ENCODE peak calls at places on chromosome 19, in six cellular contexts. One of them, this sample, is unnamed.
A peak's percentile ranks its signal among the peaks of the same experiment; 100 is the strongest.

GRCh38 chr19:16386619-16387240 is 62.1 kb downstream of the KLF2 start:
- DNase-seq in AG04449: peak; percentile 10
- DNase-seq in PC-9: peak; percentile 40
- DNase-seq in A549: peak; percentile 62
- DNase-seq in sigmoid colon: peak; percentile 71
- DNase-seq in CD4-positive, alpha-beta T cell: peak; percentile 47
- DNase-seq in this sample: peak; percentile 77

GRCh38 chr19:1008268-1009042 is 8.2 kb downstream of the GRIN3B start:
- DNase-seq in AG04449: no peak
- DNase-seq in sigmoid colon: no peak
- DNase-seq in PC-9: no peak
- DNase-seq in A549: no peak
- DNase-seq in CD4-positive, alpha-beta T cell: no peak
- DNase-seq in this sample: no peak

GRCh38 chr19:18113827-18114226 is 16.2 kb downstream of the MAST3 start:
- DNase-seq in PC-9: no peak
- DNase-seq in AG04449: no peak
- DNase-seq in sigmoid colon: no peak
- DNase-seq in CD4-positive, alpha-beta T cell: no peak
- DNase-seq in A549: no peak
- DNase-seq in this sample: no peak

GRCh38 chr19:41206456-41206855 is 12.6 kb upstream of the AXL start:
- DNase-seq in CD4-positive, alpha-beta T cell: no peak
- DNase-seq in sigmoid colon: no peak
- DNase-seq in A549: no peak
- DNase-seq in PC-9: no peak
- DNase-seq in AG04449: no peak
- DNase-seq in this sample: no peak

GRCh38 chr19:51094696-51095279 is 12.1 kb upstream of the KLK14 start:
- DNase-seq in AG04449: no peak
- DNase-seq in A549: peak; percentile 34
- DNase-seq in PC-9: peak; percentile 38
- DNase-seq in sigmoid colon: no peak
- DNase-seq in CD4-positive, alpha-beta T cell: no peak
- DNase-seq in this sample: peak; percentile 80

GRCh38 chr19:6047741-6048231 is 62.5 kb downstream of the RFX2 start:
- DNase-seq in A549: peak; percentile 58
- DNase-seq in AG04449: no peak
- DNase-seq in CD4-positive, alpha-beta T cell: no peak
- DNase-seq in PC-9: no peak
- DNase-seq in sigmoid colon: no peak
- DNase-seq in this sample: peak; percentile 58

GRCh38 chr19:6540918-6541689 is 10.3 kb downstream of the TNFSF9 start:
- DNase-seq in PC-9: no peak
- DNase-seq in sigmoid colon: no peak
- DNase-seq in A549: no peak
- DNase-seq in AG04449: no peak
- DNase-seq in CD4-positive, alpha-beta T cell: no peak
- DNase-seq in this sample: no peak

GRCh38 chr19:406121-406711 is 2.7 kb downstream of the C2CD4C start:
- DNase-seq in A549: no peak
- DNase-seq in PC-9: no peak
- DNase-seq in sigmoid colon: no peak
- DNase-seq in AG04449: no peak
- DNase-seq in CD4-positive, alpha-beta T cell: no peak
- DNase-seq in this sample: no peak

GRCh38 chr19:23772668-23773063 is 14.0 kb upstream of the ZNF681 start:
- DNase-seq in sigmoid colon: no peak
- DNase-seq in PC-9: no peak
- DNase-seq in A549: no peak
- DNase-seq in AG04449: no peak
- DNase-seq in CD4-positive, alpha-beta T cell: no peak
- DNase-seq in this sample: no peak

GRCh38 chr19:7771072-7771471 is 8.0 kb downstream of the CLEC4M start:
- DNase-seq in CD4-positive, alpha-beta T cell: no peak
- DNase-seq in PC-9: no peak
- DNase-seq in A549: no peak
- DNase-seq in sigmoid colon: no peak
- DNase-seq in AG04449: no peak
- DNase-seq in this sample: no peak

GRCh38 chr19:49583239-49583638 is 2.1 kb downstream of the PRRG2 start:
- DNase-seq in CD4-positive, alpha-beta T cell: no peak
- DNase-seq in sigmoid colon: no peak
- DNase-seq in AG04449: no peak
- DNase-seq in PC-9: no peak
- DNase-seq in A549: no peak
- DNase-seq in this sample: no peak

GRCh38 chr19:1428738-1429391 is 9.3 kb upstream of the RPS15 start:
- DNase-seq in CD4-positive, alpha-beta T cell: no peak
- DNase-seq in sigmoid colon: no peak
- DNase-seq in AG04449: no peak
- DNase-seq in A549: no peak
- DNase-seq in PC-9: no peak
- DNase-seq in this sample: no peak

GRCh38 chr19:45468159-45468651 is 409 bp downstream of the FOSB start:
- DNase-seq in AG04449: no peak
- DNase-seq in CD4-positive, alpha-beta T cell: peak; percentile 23
- DNase-seq in A549: no peak
- DNase-seq in PC-9: no peak
- DNase-seq in sigmoid colon: peak; percentile 81
- DNase-seq in this sample: no peak

GRCh38 chr19:55082023-55082851 is 6.6 kb downstream of the EPS8L1 start:
- DNase-seq in A549: peak; percentile 62
- DNase-seq in CD4-positive, alpha-beta T cell: no peak
- DNase-seq in PC-9: no peak
- DNase-seq in AG04449: no peak
- DNase-seq in sigmoid colon: no peak
- DNase-seq in this sample: no peak

GRCh38 chr19:7595466-7596133 is at the start of gene CAMSAP3:
- DNase-seq in PC-9: peak; percentile 71
- DNase-seq in AG04449: no peak
- DNase-seq in sigmoid colon: no peak
- DNase-seq in A549: no peak
- DNase-seq in CD4-positive, alpha-beta T cell: peak; percentile 18
- DNase-seq in this sample: peak; percentile 85

GRCh38 chr19:33304760-33305647 is 2.7 kb upstream of the CEBPA start:
- DNase-seq in CD4-positive, alpha-beta T cell: no peak
- DNase-seq in A549: peak; percentile 44
- DNase-seq in AG04449: no peak
- DNase-seq in sigmoid colon: peak; percentile 46
- DNase-seq in PC-9: no peak
- DNase-seq in this sample: peak; percentile 24

GRCh38 chr19:7287716-7288115 is 6.5 kb downstream of the INSR start:
- DNase-seq in A549: peak; percentile 17
- DNase-seq in sigmoid colon: no peak
- DNase-seq in PC-9: no peak
- DNase-seq in CD4-positive, alpha-beta T cell: no peak
- DNase-seq in AG04449: no peak
- DNase-seq in this sample: no peak

GRCh38 chr19:55116232-55117062 is 990 bp downstream of the PPP1R12C start:
- DNase-seq in AG04449: peak; percentile 7
- DNase-seq in PC-9: peak; percentile 29
- DNase-seq in CD4-positive, alpha-beta T cell: peak; percentile 32
- DNase-seq in A549: peak; percentile 67
- DNase-seq in sigmoid colon: peak; percentile 92
- DNase-seq in this sample: peak; percentile 79

GRCh38 chr19:9075064-9075964 is 11.5 kb upstream of the OR1M1 start:
- DNase-seq in CD4-positive, alpha-beta T cell: no peak
- DNase-seq in PC-9: peak; percentile 97
- DNase-seq in sigmoid colon: peak; percentile 90
- DNase-seq in AG04449: peak; percentile 65
- DNase-seq in A549: peak; percentile 97
- DNase-seq in this sample: no peak

GRCh38 chr19:9535934-9536333 is 2.5 kb downstream of the ZNF426 start:
- DNase-seq in A549: no peak
- DNase-seq in sigmoid colon: no peak
- DNase-seq in PC-9: no peak
- DNase-seq in CD4-positive, alpha-beta T cell: no peak
- DNase-seq in AG04449: no peak
- DNase-seq in this sample: no peak

GRCh38 chr19:49712397-49712859 is 21.5 kb downstream of the CPT1C start:
- DNase-seq in PC-9: peak; percentile 47
- DNase-seq in AG04449: no peak
- DNase-seq in sigmoid colon: peak; percentile 87
- DNase-seq in A549: peak; percentile 96
- DNase-seq in CD4-positive, alpha-beta T cell: no peak
- DNase-seq in this sample: no peak

GRCh38 chr19:51587264-51588191 is 16.4 kb downstream of the ZNF175 start:
- DNase-seq in sigmoid colon: no peak
- DNase-seq in CD4-positive, alpha-beta T cell: no peak
- DNase-seq in PC-9: no peak
- DNase-seq in A549: no peak
- DNase-seq in AG04449: no peak
- DNase-seq in this sample: no peak

GRCh38 chr19:10419646-10420443 is 493 bp upstream of the PDE4A start:
- DNase-seq in sigmoid colon: no peak
- DNase-seq in PC-9: no peak
- DNase-seq in A549: peak; percentile 90
- DNase-seq in CD4-positive, alpha-beta T cell: no peak
- DNase-seq in AG04449: no peak
- DNase-seq in this sample: peak; percentile 81

GRCh38 chr19:52722062-52723005 is 12.5 kb downstream of the ZNF611 start:
- DNase-seq in PC-9: peak; percentile 76
- DNase-seq in sigmoid colon: no peak
- DNase-seq in A549: peak; percentile 19
- DNase-seq in AG04449: peak; percentile 29
- DNase-seq in CD4-positive, alpha-beta T cell: no peak
- DNase-seq in this sample: no peak

GRCh38 chr19:55088543-55089265 is 13.0 kb downstream of the EPS8L1 start:
- DNase-seq in A549: peak; percentile 71
- DNase-seq in AG04449: no peak
- DNase-seq in CD4-positive, alpha-beta T cell: peak; percentile 62
- DNase-seq in sigmoid colon: peak; percentile 86
- DNase-seq in PC-9: peak; percentile 86
- DNase-seq in this sample: peak; percentile 84

GRCh38 chr19:17830567-17831418 is 9.5 kb upstream of the INSL3 start:
- DNase-seq in PC-9: peak; percentile 94
- DNase-seq in AG04449: no peak
- DNase-seq in A549: peak; percentile 91
- DNase-seq in CD4-positive, alpha-beta T cell: peak; percentile 28
- DNase-seq in sigmoid colon: peak; percentile 89
- DNase-seq in this sample: peak; percentile 79

GRCh38 chr19:17041994-17042393 is 15.4 kb upstream of the CPAMD8 start:
- DNase-seq in AG04449: no peak
- DNase-seq in PC-9: no peak
- DNase-seq in A549: no peak
- DNase-seq in sigmoid colon: no peak
- DNase-seq in CD4-positive, alpha-beta T cell: no peak
- DNase-seq in this sample: no peak

GRCh38 chr19:3698386-3698950 is 1.8 kb downstream of the PIP5K1C start:
- DNase-seq in PC-9: no peak
- DNase-seq in CD4-positive, alpha-beta T cell: no peak
- DNase-seq in A549: no peak
- DNase-seq in AG04449: no peak
- DNase-seq in sigmoid colon: no peak
- DNase-seq in this sample: no peak

GRCh38 chr19:48445256-48445605 is 552 bp upstream of the GRWD1 start:
- DNase-seq in AG04449: peak; percentile 78
- DNase-seq in PC-9: peak; percentile 65
- DNase-seq in A549: peak; percentile 93
- DNase-seq in CD4-positive, alpha-beta T cell: no peak
- DNase-seq in sigmoid colon: no peak
- DNase-seq in this sample: peak; percentile 68

GRCh38 chr19:7904074-7905020 is 670 bp downstream of the MAP2K7 start:
- DNase-seq in sigmoid colon: peak; percentile 82
- DNase-seq in AG04449: no peak
- DNase-seq in A549: no peak
- DNase-seq in CD4-positive, alpha-beta T cell: no peak
- DNase-seq in PC-9: no peak
- DNase-seq in this sample: peak; percentile 86

GRCh38 chr19:2150794-2151338 is 500 bp downstream of the AP3D1 start:
- DNase-seq in CD4-positive, alpha-beta T cell: no peak
- DNase-seq in AG04449: no peak
- DNase-seq in A549: no peak
- DNase-seq in PC-9: peak; percentile 17
- DNase-seq in sigmoid colon: no peak
- DNase-seq in this sample: peak; percentile 24

GRCh38 chr19:9406798-9407352 is 28.5 kb downstream of the ZNF266 start:
- DNase-seq in sigmoid colon: peak; percentile 88
- DNase-seq in CD4-positive, alpha-beta T cell: peak; percentile 14
- DNase-seq in AG04449: peak; percentile 12
- DNase-seq in PC-9: peak; percentile 74
- DNase-seq in A549: peak; percentile 76
- DNase-seq in this sample: peak; percentile 67

DNA sequence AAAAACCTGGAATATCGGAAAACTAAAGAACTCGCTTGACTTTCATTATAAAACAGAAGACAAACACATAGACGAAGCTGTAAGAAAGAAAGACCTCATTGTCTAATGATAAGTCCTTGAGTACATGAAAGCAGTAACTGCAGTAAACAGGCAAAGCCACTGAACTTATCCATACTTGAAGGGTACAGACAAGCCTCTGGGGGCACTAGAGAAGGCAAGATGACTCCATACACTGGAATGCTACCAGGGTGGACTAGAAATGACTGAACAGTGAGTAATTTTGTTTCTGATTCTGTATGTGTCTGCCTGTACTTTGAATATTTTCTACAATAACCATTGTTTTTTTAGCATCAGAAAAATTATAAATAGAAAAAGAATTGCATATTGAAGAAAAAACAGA is 507.9 kb downstream of the UQCRFS1 start:
- DNase-seq in A549: peak; percentile 58
- DNase-seq in sigmoid colon: no peak
- DNase-seq in AG04449: peak; percentile 47
- DNase-seq in CD4-positive, alpha-beta T cell: no peak
- DNase-seq in PC-9: no peak
- DNase-seq in this sample: no peak
- TF ChIP-seq CTCF in A549: no peak
- TF ChIP-seq CTCF in sigmoid colon: no peak
- TF ChIP-seq CTCF in AG04449: peak; percentile 56
- TF ChIP-seq CTCF in CD4-positive, alpha-beta T cell: no peak
- TF ChIP-seq CTCF in PC-9: no peak
- TF ChIP-seq CTCF in this sample: no peak

GRCh38 chr19:30784850-30785459 is 412.8 kb downstream of the ZNF536 start:
- DNase-seq in A549: peak; percentile 51
- DNase-seq in PC-9: peak; percentile 17
- DNase-seq in sigmoid colon: peak; percentile 76
- DNase-seq in CD4-positive, alpha-beta T cell: peak; percentile 33
- DNase-seq in AG04449: no peak
- DNase-seq in this sample: peak; percentile 38
- TF ChIP-seq CTCF in A549: peak; percentile 40
- TF ChIP-seq CTCF in PC-9: peak; percentile 65
- TF ChIP-seq CTCF in sigmoid colon: peak; percentile 56
- TF ChIP-seq CTCF in CD4-positive, alpha-beta T cell: peak; percentile 63
- TF ChIP-seq CTCF in AG04449: peak; percentile 72
- TF ChIP-seq CTCF in this sample: peak; percentile 44

GRCh38 chr19:39419003-39419402 is 6.5 kb downstream of the PLEKHG2 start:
- DNase-seq in PC-9: no peak
- DNase-seq in CD4-positive, alpha-beta T cell: no peak
- DNase-seq in sigmoid colon: no peak
- DNase-seq in AG04449: no peak
- DNase-seq in A549: no peak
- DNase-seq in this sample: no peak
- TF ChIP-seq CTCF in PC-9: no peak
- TF ChIP-seq CTCF in CD4-positive, alpha-beta T cell: no peak
- TF ChIP-seq CTCF in sigmoid colon: no peak
- TF ChIP-seq CTCF in AG04449: no peak
- TF ChIP-seq CTCF in A549: no peak
- TF ChIP-seq CTCF in this sample: no peak

GRCh38 chr19:4851551-4852290 is 15.7 kb downstream of the PLIN3 start:
- DNase-seq in PC-9: peak; percentile 33
- DNase-seq in CD4-positive, alpha-beta T cell: peak; percentile 63
- DNase-seq in sigmoid colon: peak; percentile 87
- DNase-seq in A549: peak; percentile 63
- DNase-seq in AG04449: no peak
- DNase-seq in this sample: peak; percentile 87
- TF ChIP-seq CTCF in PC-9: peak; percentile 76
- TF ChIP-seq CTCF in CD4-positive, alpha-beta T cell: peak; percentile 73
- TF ChIP-seq CTCF in sigmoid colon: peak; percentile 83
- TF ChIP-seq CTCF in A549: peak; percentile 54
- TF ChIP-seq CTCF in AG04449: peak; percentile 89
- TF ChIP-seq CTCF in this sample: peak; percentile 76

This sample was measured in GM13976.